ENCODE peak calls at places on chromosomes 11 and 22, in four cellular contexts. Q, B, S and K are unnamed samples.
A peak's percentile ranks its signal among the peaks of the same experiment; 100 is the strongest.

GRCh38 chr11:69355959-69356702 is 62.2 kb downstream of the MYEOV start:
- DNase-seq in Q (no peak), B (no peak), S (no peak), K (no peak)

GRCh38 chr22:42613869-42614268 is 814 bp downstream of the POLDIP3 start:
- DNase-seq in Q (no peak), B (no peak), S (no peak), K (no peak)

GRCh38 chr22:27269751-27270586 is 531.6 kb downstream of the MN1 start:
- DNase-seq in Q (no peak), B (no peak), S (no peak), K (no peak)

GRCh38 chr22:28329582-28330073 is 350.0 kb downstream of the TTC28 start:
- DNase-seq in Q (no peak), B (no peak), S (no peak), K (no peak)

GRCh38 chr11:121767433-121767832 is 314.7 kb upstream of the SORL1-AS1 start:
- DNase-seq in Q (no peak), B (no peak), S (no peak), K (no peak)

GRCh38 chr11:68684385-68685356 is at the start of gene GAL:
- DNase-seq in Q (no peak), B (no peak), S (no peak), K (no peak)

GRCh38 chr11:111525456-111525855 is 10.9 kb downstream of the HOATZ start:
- DNase-seq in Q (no peak), B (no peak), S (no peak), K (no peak)

GRCh38 chr11:62435741-62436485 is 17.1 kb downstream of the SCGB1A1 start:
- DNase-seq in Q (no peak), B (peak; percentile 59), S (no peak), K (peak; percentile 87)

GRCh38 chr11:93614111-93614784 is 47.2 kb upstream of the CEP295 start:
- DNase-seq in Q (no peak), B (no peak), S (no peak), K (no peak)

GRCh38 chr11:14446701-14447169 is 52.9 kb downstream of the COPB1 start:
- DNase-seq in Q (no peak), B (no peak), S (no peak), K (no peak)

GRCh38 chr11:121418625-121419114 is 33.4 kb upstream of the SORL1 start:
- DNase-seq in Q (no peak), B (no peak), S (no peak), K (no peak)

GRCh38 chr11:64989416-64989815 is 7.4 kb downstream of the BATF2 start:
- DNase-seq in Q (no peak), B (no peak), S (no peak), K (no peak)

GRCh38 chr11:12430351-12430750 is 53.0 kb downstream of the PARVA start:
- DNase-seq in Q (no peak), B (peak; percentile 71), S (no peak), K (no peak)

GRCh38 chr11:44338721-44339529 is 29.0 kb upstream of the ALX4 start:
- DNase-seq in Q (no peak), B (no peak), S (no peak), K (no peak)

GRCh38 chr11:69080361-69080973 is 31.7 kb downstream of the TPCN2 start:
- DNase-seq in Q (no peak), B (no peak), S (no peak), K (no peak)

GRCh38 chr11:120675171-120675570 is 163.6 kb downstream of the GRIK4 start:
- DNase-seq in Q (no peak), B (no peak), S (no peak), K (no peak)

GRCh38 chr11:64094463-64095223 is 58.9 kb downstream of the FLRT1 start:
- DNase-seq in Q (no peak), B (no peak), S (peak; percentile 80), K (no peak)

GRCh38 chr11:20048246-20048645 is 112.0 kb downstream of the DBX1 start:
- DNase-seq in Q (no peak), B (no peak), S (no peak), K (no peak)

GRCh38 chr11:76523786-76524436 is 79.1 kb downstream of the EMSY start:
- DNase-seq in Q (no peak), B (no peak), S (no peak), K (no peak)

GRCh38 chr11:17812286-17813187 is 78.0 kb downstream of the KCNC1 start:
- DNase-seq in Q (no peak), B (no peak), S (no peak), K (no peak)

GRCh38 chr11:34165786-34166557 is 60.5 kb downstream of the NAT10 start:
- DNase-seq in Q (no peak), B (no peak), S (no peak), K (peak; percentile 72)

GRCh38 chr22:29520851-29521250 is 32.7 kb downstream of the THOC5 start:
- DNase-seq in Q (no peak), B (no peak), S (no peak), K (no peak)

GRCh38 chr22:20114506-20115475 is 1.1 kb upstream of the RANBP1 start:
- DNase-seq in Q (no peak), B (no peak), S (no peak), K (no peak)
- TF ChIP-seq CTCF in Q (no peak), B (no peak), S (no peak), K (no peak)

GRCh38 chr11:9001736-9002135 is 2.1 kb downstream of the NRIP3 start:
- DNase-seq in Q (no peak), B (no peak), S (no peak), K (no peak)

GRCh38 chr11:9002920-9003572 is 755 bp downstream of the NRIP3 start:
- DNase-seq in Q (no peak), B (no peak), S (no peak), K (no peak)

GRCh38 chr11:9004310-9004945 is 627 bp upstream of the NRIP3 start:
- DNase-seq in Q (no peak), B (no peak), S (no peak), K (peak; percentile 22)

GRCh38 chr11:9005087-9005486 is 1.3 kb upstream of the NRIP3 start:
- DNase-seq in Q (no peak), B (no peak), S (no peak), K (no peak)

DNA sequence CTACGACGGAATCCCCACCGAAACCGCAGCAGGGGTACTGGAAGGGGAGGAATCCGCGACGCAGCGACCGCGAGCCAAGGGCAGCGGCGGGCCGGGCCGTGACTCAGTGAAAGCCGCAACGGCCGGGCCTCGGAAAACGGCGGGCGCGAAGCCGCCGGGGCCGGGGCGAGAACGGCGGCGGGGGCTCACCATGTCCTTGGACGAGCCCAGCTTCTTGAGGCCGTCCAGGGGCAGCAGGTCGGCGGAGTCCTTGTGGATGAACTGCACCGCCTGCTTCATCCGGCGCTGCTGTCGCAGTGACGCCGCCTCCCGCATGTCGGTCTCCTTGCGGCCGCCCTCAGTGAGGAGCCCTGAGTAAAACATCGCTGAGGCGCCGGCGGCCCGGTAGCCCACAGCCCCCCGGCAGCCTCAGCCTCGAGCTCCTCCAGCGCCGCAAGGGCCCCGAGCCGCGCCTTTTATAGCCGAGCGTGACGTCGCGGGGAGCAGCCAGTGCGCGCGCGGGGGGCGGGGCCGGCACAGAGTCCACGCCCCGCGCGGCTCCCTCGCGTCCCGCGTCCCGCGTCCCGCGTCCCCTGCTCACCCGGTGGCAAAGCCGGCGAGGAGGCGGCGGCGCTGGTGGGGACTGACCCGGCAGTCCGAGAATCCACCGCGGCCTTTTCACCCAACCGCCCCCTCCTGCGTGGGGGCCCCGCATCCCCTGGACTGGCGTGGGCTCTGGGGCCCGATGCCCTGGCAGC is at the start of gene NRIP3:
- DNase-seq in Q (no peak), B (peak; percentile 55), S (peak; percentile 29), K (peak; percentile 86)
- TF ChIP-seq POLR2A in Q (no peak), B (no peak), S (peak; percentile 46), K (peak; percentile 31)

GRCh38 chr11:108703916-108704315 is 39.0 kb downstream of the DDX10 start:
- DNase-seq in Q (no peak), B (no peak), S (no peak), K (no peak)
- TF ChIP-seq CTCF in Q (no peak), B (no peak), S (no peak), K (no peak)

GRCh38 chr11:66857234-66857926 is 516 bp downstream of the LRFN4 start:
- DNase-seq in Q (no peak), B (no peak), S (no peak), K (no peak)

GRCh38 chr11:66858186-66858938 is 1.5 kb downstream of the LRFN4 start:
- DNase-seq in Q (no peak), B (no peak), S (no peak), K (no peak)

GRCh38 chr11:66855574-66856495 is 1.0 kb upstream of the LRFN4 start:
- DNase-seq in Q (no peak), B (peak; percentile 72), S (peak; percentile 90), K (peak; percentile 93)

GRCh38 chr11:66857927-66858185 is 992 bp downstream of the LRFN4 start:
- DNase-seq in Q (no peak), B (no peak), S (no peak), K (no peak)

GRCh38 chr11:66856496-66857233 is at the start of gene LRFN4:
- DNase-seq in Q (no peak), B (no peak), S (no peak), K (peak; percentile 48)
- TF ChIP-seq POLR2A in Q (no peak), B (no peak), S (no peak), K (no peak)

DNA sequence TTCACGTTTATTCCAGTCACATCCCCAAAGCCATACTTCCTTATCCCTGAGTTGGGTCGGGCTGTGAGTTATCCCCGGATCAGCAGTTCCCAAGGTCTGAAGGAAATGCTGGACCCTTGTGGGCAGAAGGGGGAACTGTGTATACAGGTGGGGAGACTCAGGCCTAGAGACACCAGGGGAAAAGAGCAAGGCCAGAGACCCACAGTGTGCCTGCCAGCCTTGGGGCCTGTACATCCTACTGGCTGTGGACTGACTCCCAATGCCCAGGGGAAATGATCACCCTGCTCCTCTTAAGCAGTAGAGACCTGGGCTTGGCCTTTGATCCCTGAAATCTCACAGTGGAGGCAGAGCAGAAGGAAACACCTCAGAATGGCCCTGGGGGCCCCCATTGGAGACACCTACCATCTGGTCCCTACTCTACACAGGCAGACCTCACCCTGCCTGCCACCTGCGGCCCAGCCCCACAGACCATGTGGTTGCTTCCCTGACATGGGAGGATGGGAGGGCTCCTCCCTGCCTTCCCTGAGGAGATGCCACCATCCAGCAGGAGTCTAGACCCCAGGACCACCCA is 1.3 kb downstream of the SELENOM start:
- DNase-seq in Q (no peak), B (no peak), S (no peak), K (no peak)
- TF ChIP-seq CTCF in Q (no peak), B (peak; percentile 16), S (no peak), K (no peak)